ENCODE peak calls at places on chromosomes 5 and 9, in nine cellular contexts. D, L, N, H, X, R, I, J and A are unnamed samples.

GRCh38 chr9:137266162-137266527 is 11.0 kb downstream of the NELFB start:
- DNase-seq in D (no peak), L (no peak), N (no peak), H (no peak), X (no peak), R (no peak), I (no peak), J (no peak), A (no peak)

GRCh38 chr5:150560401-150561191 is 52.7 kb downstream of the NDST1 start:
- DNase-seq in D (peak), L (peak), N (peak), H (peak), X (peak), R (peak), I (peak), J (peak), A (peak)

GRCh38 chr5:40391642-40392041 is 288.1 kb upstream of the PTGER4 start:
- DNase-seq in D (no peak), L (no peak), N (no peak), H (no peak), X (no peak), R (no peak), I (no peak), J (no peak), A (no peak)

GRCh38 chr9:17063535-17064135 is 71.2 kb upstream of the CNTLN start:
- DNase-seq in D (no peak), L (peak), N (peak), H (peak), X (peak), R (peak), I (peak), J (no peak), A (no peak)

GRCh38 chr9:87107072-87107471 is 159.8 kb upstream of the GAS1 start:
- DNase-seq in D (no peak), L (peak), N (no peak), H (no peak), X (peak), R (peak), I (no peak), J (no peak), A (no peak)

GRCh38 chr9:34381323-34381722 is 4.6 kb upstream of the MYORG start:
- DNase-seq in D (peak), L (no peak), N (no peak), H (no peak), X (no peak), R (no peak), I (peak), J (no peak), A (no peak)

GRCh38 chr5:139690385-139691274 is 42.5 kb downstream of the CXXC5 start:
- DNase-seq in D (no peak), L (peak), N (no peak), H (no peak), X (no peak), R (peak), I (peak), J (no peak), A (no peak)

GRCh38 chr5:26192496-26192895 is 845.9 kb downstream of the CDH9 start:
- DNase-seq in D (no peak), L (no peak), N (no peak), H (no peak), X (peak), R (no peak), I (no peak), J (no peak), A (no peak)

GRCh38 chr5:144332265-144332664 is 161.6 kb downstream of the KCTD16 start:
- DNase-seq in D (no peak), L (no peak), N (no peak), H (no peak), X (no peak), R (peak), I (no peak), J (no peak), A (no peak)

GRCh38 chr5:145943674-145944121 is 7.3 kb downstream of the SH3RF2 start:
- DNase-seq in D (no peak), L (peak), N (no peak), H (no peak), X (peak), R (peak), I (peak), J (no peak), A (no peak)

GRCh38 chr9:15834541-15834940 is 281.7 kb downstream of the CCDC171 start:
- DNase-seq in D (no peak), L (no peak), N (no peak), H (no peak), X (no peak), R (peak), I (no peak), J (no peak), A (no peak)

GRCh38 chr9:35904966-35905781 is 828 bp upstream of the HRCT1 start:
- DNase-seq in D (no peak), L (peak), N (no peak), H (no peak), X (peak), R (peak), I (peak), J (no peak), A (no peak)

GRCh38 chr9:136614372-136614922 is 48.3 kb upstream of the EGFL7 start:
- DNase-seq in D (no peak), L (peak), N (no peak), H (peak), X (no peak), R (peak), I (peak), J (no peak), A (no peak)

GRCh38 chr5:151082274-151082902 is 1.6 kb upstream of the TNIP1 start:
- DNase-seq in D (no peak), L (peak), N (no peak), H (no peak), X (peak), R (peak), I (peak), J (no peak), A (no peak)